ENCODE peak calls at places on chromosomes 4 and X, in five cellular contexts. P is HFF-Myc, X is foreskin fibroblast, F is heart right ventricle, Q is astrocyte of the cerebellum. Y is an unnamed sample.

GRCh38 chr4:7607156-7607910 is 172.6 kb upstream of the PSAPL1 start:
- DNase-seq in Q (peak), P (no peak), X (no peak), F (no peak), Y (no peak)

GRCh38 chr4:63020661-63021060 is 1388.6 kb downstream of the TECRL start:
- DNase-seq in X (no peak), Q (no peak), F (no peak), P (no peak), Y (no peak)

GRCh38 chrX:54530358-54530900 is 410 bp downstream of the GNL3L start:
- DNase-seq in P (no peak), Q (no peak), F (no peak), X (no peak), Y (no peak)

GRCh38 chr4:56640907-56641493 is 40.1 kb downstream of the HOPX start:
- DNase-seq in P (no peak), F (no peak), X (no peak), Q (no peak), Y (no peak)

GRCh38 chrX:46735625-46736024 is 23.3 kb downstream of the SLC9A7 start:
- DNase-seq in F (no peak), P (no peak), X (no peak), Q (no peak), Y (no peak)

GRCh38 chrX:23883737-23884354 is 23.9 kb downstream of the APOO start:
- DNase-seq in P (peak), Q (peak), X (peak), F (no peak), Y (peak)

GRCh38 chr4:70863099-70863790 is 23.6 kb upstream of the GRSF1 start:
- DNase-seq in P (no peak), F (no peak), Q (no peak), X (no peak), Y (no peak)

GRCh38 chrX:77668391-77669237 is 117.4 kb downstream of the ATRX start:
- DNase-seq in Q (peak), X (peak), P (peak), F (no peak), Y (peak)

GRCh38 chrX:7399373-7399772 is 251.4 kb upstream of the PUDP start:
- DNase-seq in P (no peak), X (no peak), F (no peak), Q (no peak), Y (no peak)

GRCh38 chr4:16213107-16213506 is 13.2 kb downstream of the TAPT1 start:
- DNase-seq in X (no peak), Q (no peak), P (no peak), F (no peak), Y (no peak)

GRCh38 chr4:171390626-171391025 is 422.6 kb upstream of the GALNTL6 start:
- DNase-seq in F (no peak), Q (no peak), P (no peak), X (no peak), Y (no peak)

GRCh38 chr4:169849456-169849855 is 91.7 kb upstream of the HPF1 start:
- DNase-seq in X (no peak), Q (no peak), P (no peak), F (no peak), Y (no peak)

GRCh38 chrX:1389181-1389992 is 2.5 kb downstream of the SLC25A6 start:
- DNase-seq in F (no peak), X (no peak), Q (no peak), P (no peak), Y (no peak)

GRCh38 chrX:1386338-1387127 is 5.4 kb downstream of the SLC25A6 start:
- DNase-seq in P (no peak), F (no peak), Q (no peak), X (no peak), Y (no peak)

GRCh38 chrX:1389993-1390285 is 2.0 kb downstream of the SLC25A6 start:
- DNase-seq in P (no peak), X (no peak), Q (no peak), F (no peak), Y (no peak)

GRCh38 chrX:1387141-1387776 is 4.7 kb downstream of the SLC25A6 start:
- DNase-seq in Q (no peak), F (no peak), X (no peak), P (no peak), Y (no peak)

DNA sequence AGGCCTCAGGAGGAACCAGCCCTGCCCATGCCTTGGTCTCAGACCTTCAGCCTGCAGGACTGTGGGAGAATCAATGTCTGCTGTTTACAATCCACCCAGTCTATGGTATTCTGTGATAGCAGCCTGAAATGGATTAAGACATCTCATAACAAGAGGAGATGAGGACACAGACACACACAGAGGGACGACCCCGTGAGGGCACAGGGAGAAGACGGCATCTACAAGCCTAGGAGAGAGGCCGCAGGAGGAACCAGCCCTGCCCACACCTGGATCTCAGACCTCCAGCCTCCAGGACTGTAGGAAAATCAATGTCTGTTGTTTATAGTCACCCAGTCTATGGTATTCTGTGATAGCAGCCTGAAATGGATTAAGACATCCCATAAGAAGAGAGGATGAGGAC is 3.3 kb downstream of the SLC25A6 start:
- DNase-seq in F (no peak), X (no peak), Q (no peak), P (no peak), Y (no peak)
- H3K4me3 ChIP-seq in F (no peak), X (no peak), Q (no peak), P (peak), Y (no peak)

DNA sequence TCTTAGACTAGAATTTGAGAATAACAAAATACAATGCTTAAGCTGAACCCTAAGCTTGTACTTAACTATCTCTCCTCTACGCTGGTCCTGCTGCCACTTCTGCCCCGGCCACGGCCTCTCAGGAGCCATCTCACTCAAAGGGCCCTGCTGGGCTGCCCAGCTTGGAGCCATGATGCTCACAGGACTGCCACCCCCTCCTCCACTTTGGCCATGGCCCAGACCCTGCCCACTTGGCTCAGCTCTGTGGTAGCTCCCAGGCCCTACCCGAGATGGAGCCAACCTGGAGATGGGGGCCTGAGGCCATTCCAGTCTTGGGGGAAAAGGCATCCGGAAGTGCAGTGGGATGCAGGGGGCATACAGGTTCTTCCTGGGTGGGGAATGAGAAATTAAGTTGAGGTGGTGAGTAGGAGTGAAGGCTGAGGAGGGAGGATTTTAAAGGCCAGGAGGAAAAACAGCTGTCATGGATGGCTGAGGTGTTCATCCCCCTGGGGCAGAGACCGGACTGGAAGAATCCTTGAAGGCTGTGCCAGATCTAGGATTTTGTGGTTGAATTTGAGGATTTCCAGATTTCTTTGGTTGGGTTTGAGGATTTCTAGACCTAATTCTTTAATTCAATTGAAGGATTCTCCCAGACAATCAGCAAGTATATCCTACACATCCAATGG is 824 bp downstream of the SASH3 start:
- DNase-seq in Q (no peak), P (no peak), X (no peak), F (no peak), Y (no peak)
- H3K4me3 ChIP-seq in Q (no peak), P (no peak), X (no peak), F (peak), Y (no peak)

DNA sequence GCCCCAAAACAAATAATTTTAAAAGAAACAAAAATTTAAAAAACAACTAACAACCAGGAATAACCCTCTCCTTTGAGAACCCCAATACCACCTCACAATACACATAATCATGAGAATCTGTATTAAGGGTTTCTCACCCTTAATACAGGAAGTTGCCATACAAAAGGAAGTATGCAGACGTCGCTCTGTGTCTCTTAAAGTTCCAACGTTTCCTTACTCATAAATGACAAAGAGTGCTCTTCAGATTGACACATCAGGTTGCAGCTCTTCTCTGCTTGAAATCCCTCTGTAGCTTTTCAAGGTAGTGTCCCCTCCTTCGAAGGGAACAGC is 73.9 kb upstream of the IRF2 start:
- DNase-seq in F (no peak), P (no peak), X (no peak), Q (no peak), Y (no peak)
- H3K4me3 ChIP-seq in F (no peak), P (no peak), X (no peak), Q (no peak), Y (no peak)

DNA sequence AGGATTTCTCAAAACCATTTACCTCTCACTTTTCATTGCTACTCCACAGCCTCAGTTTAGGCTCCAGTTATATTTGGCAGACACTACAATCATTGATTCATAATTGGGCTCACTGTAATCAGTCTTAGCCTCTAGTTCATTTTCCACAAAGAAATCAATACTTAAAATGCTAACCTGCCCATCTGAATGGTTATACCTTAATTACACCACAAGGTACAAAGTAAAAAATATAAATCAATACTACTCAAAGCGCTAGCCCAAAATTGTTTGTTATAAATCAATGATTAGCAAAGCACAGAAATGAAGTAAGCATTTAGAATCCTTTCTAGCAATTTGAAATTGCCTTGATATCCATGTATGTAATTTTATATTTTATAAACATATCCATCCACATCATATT is 222.6 kb upstream of the NDST3 start:
- DNase-seq in P (no peak), X (no peak), F (no peak), Q (no peak), Y (no peak)
- H3K4me3 ChIP-seq in P (no peak), X (no peak), F (no peak), Q (no peak), Y (no peak)

DNA sequence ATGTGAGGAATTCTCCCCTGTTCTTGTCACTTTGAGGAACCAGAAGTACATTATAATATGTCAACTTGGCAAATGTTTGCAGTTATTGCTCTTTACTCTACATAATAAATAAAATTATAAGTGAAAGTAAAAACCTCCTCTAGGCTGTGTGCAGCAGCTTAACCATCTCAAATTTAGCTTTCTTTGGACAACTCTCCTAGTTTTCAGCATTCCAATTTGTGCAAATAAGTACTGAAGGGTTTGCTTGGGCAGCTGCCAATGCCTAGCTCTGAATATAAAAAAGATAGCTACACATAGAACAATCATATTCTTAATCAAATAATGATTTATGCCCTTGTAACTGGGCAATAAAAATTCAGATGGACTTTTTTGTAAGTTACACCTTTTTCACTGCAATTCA is 82.5 kb downstream of the GASK1B start:
- DNase-seq in F (no peak), P (no peak), X (no peak), Q (peak), Y (no peak)
- H3K4me3 ChIP-seq in F (no peak), P (no peak), X (no peak), Q (no peak), Y (no peak)

GRCh38 chr4:110190249-110190648 is 8.2 kb downstream of the ELOVL6 start:
- DNase-seq in F (no peak), Q (no peak), P (no peak), X (no peak), Y (no peak)
- H3K4me3 ChIP-seq in F (no peak), Q (no peak), P (no peak), X (no peak), Y (no peak)

DNA sequence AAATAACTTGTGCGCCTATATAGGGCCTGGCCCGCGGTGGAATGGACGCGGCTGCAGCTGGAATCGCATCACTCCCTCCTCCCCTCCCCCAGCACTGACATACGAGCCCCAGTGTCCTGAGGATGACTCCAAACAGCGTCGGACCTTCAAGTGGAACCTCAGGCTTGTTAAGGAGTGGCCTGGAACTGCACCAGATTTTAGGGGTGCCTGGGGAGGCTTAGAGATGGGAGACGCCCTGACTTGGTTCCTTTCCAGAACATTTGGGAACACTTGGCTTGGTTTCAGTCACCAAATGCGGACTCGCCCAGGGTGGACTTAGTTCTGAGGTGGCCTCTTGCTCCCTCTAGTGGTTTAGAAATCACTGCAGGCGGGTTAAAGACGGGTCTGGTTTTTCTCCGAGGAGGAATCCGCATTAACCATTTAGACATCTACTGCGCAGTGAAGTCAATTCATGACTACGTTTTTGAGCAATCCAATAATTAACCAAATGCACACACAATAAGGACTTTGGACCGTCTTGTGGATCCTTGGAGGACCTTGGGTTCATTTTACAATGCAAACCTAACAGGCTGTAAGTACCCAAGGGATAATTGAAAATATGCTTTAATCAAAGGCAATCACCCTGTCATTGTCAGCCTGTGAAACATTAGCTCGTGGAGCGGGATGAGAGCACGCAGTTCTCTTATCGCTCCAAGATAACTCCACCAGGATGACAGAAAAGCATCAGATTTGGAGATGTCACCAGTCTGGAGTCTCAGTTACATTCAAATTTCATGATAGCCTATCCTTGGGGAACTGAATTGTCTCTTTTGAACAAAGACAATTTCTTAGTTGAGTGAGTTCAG is 11.2 kb upstream of the PDGFRA start:
- DNase-seq in P (peak), Q (peak), F (peak), X (peak), Y (peak)
- H3K4me3 ChIP-seq in P (peak), Q (peak), F (peak), X (peak), Y (peak)

Y was measured in skeletal muscle cell.